ENCODE peak calls at places on chromosome 6, in eight cellular contexts. D is neuronal stem cell; B is effector memory CD4-positive, alpha-beta T cell; P is NCI-H1930; H is GM12892; A is NCI-H1105; Z is effector CD4-positive, alpha-beta T cell; C is AG08395. X is an unnamed sample.
A peak's percentile ranks its signal among the peaks of the same experiment; 100 is the strongest.

GRCh38 chr6:65117854-65118409 is 589.1 kb downstream of the EYS start:
- DNase-seq in D (no peak), B (no peak), P (no peak), H (no peak), A (no peak), Z (no peak), C (no peak), X (no peak)

GRCh38 chr6:83511901-83512681 is at the start of gene PRSS35:
- DNase-seq in D (peak; percentile 77), B (no peak), P (no peak), H (no peak), A (peak; percentile 51), Z (no peak), C (peak; percentile 57), X (peak; percentile 47)

GRCh38 chr6:52390361-52390727 is 28.4 kb downstream of the PAQR8 start:
- DNase-seq in D (no peak), B (peak; percentile 54), P (no peak), H (no peak), A (no peak), Z (peak; percentile 60), C (peak; percentile 27), X (no peak)

GRCh38 chr6:123745877-123746276 is 57.8 kb upstream of the NKAIN2 start:
- DNase-seq in D (no peak), B (no peak), P (no peak), H (no peak), A (no peak), Z (no peak), C (peak; percentile 12), X (no peak)

GRCh38 chr6:107418118-107418517 is 41.2 kb downstream of the PDSS2 start:
- DNase-seq in D (no peak), B (no peak), P (no peak), H (no peak), A (no peak), Z (no peak), C (peak; percentile 16), X (peak; percentile 33)

GRCh38 chr6:106547961-106548453 is 81.3 kb downstream of the RTN4IP1 start:
- DNase-seq in D (no peak), B (no peak), P (no peak), H (no peak), A (no peak), Z (peak; percentile 13), C (no peak), X (no peak)

GRCh38 chr6:21987501-21987957 is 309.3 kb downstream of the PRL start:
- DNase-seq in D (no peak), B (no peak), P (no peak), H (peak; percentile 13), A (no peak), Z (no peak), C (peak; percentile 74), X (no peak)

GRCh38 chr6:108592371-108593337 is 31.9 kb downstream of the FOXO3 start:
- DNase-seq in D (no peak), B (peak; percentile 41), P (no peak), H (peak; percentile 31), A (no peak), Z (peak; percentile 14), C (peak; percentile 74), X (no peak)

GRCh38 chr6:110356778-110357177 is 1.4 kb downstream of the METTL24 start:
- DNase-seq in D (no peak), B (no peak), P (no peak), H (no peak), A (no peak), Z (no peak), C (no peak), X (no peak)

GRCh38 chr6:136550330-136551071 is at the start of gene MAP7:
- DNase-seq in D (peak; percentile 54), B (peak; percentile 45), P (peak; percentile 83), H (peak; percentile 75), A (peak; percentile 92), Z (peak; percentile 60), C (peak; percentile 59), X (peak; percentile 71)

GRCh38 chr6:33194431-33194979 is 2.2 kb upstream of the COL11A2 start:
- DNase-seq in D (no peak), B (no peak), P (no peak), H (no peak), A (no peak), Z (no peak), C (no peak), X (no peak)

GRCh38 chr6:28816909-28817807 is 106.6 kb downstream of the TRIM27 start:
- DNase-seq in D (no peak), B (no peak), P (peak; percentile 9), H (no peak), A (peak; percentile 17), Z (no peak), C (peak; percentile 36), X (no peak)

GRCh38 chr6:15885624-15886023 is 222.8 kb upstream of the DTNBP1 start:
- DNase-seq in D (no peak), B (no peak), P (no peak), H (no peak), A (no peak), Z (no peak), C (no peak), X (no peak)

GRCh38 chr6:11172501-11173337 is 59.7 kb downstream of the NEDD9 start:
- DNase-seq in D (peak; percentile 73), B (peak; percentile 52), P (peak; percentile 53), H (no peak), A (peak; percentile 47), Z (peak; percentile 74), C (peak; percentile 21), X (no peak)

GRCh38 chr6:150208606-150209352 is 65.9 kb downstream of the PPP1R14C start:
- DNase-seq in D (no peak), B (no peak), P (peak; percentile 68), H (no peak), A (peak; percentile 61), Z (no peak), C (no peak), X (no peak)

GRCh38 chr6:140073456-140073855 is 699.0 kb upstream of the CITED2 start:
- DNase-seq in D (no peak), B (no peak), P (no peak), H (no peak), A (no peak), Z (no peak), C (no peak), X (no peak)

GRCh38 chr6:129476810-129477209 is 233.2 kb downstream of the ARHGAP18 start:
- DNase-seq in D (no peak), B (no peak), P (no peak), H (no peak), A (no peak), Z (no peak), C (no peak), X (no peak)

GRCh38 chr6:13694562-13694961 is 17.1 kb downstream of the RANBP9 start:
- DNase-seq in D (no peak), B (no peak), P (no peak), H (no peak), A (no peak), Z (no peak), C (no peak), X (no peak)

GRCh38 chr6:37930288-37931075 is 111.0 kb downstream of the ZFAND3 start:
- DNase-seq in D (no peak), B (no peak), P (no peak), H (no peak), A (no peak), Z (no peak), C (no peak), X (no peak)

GRCh38 chr6:69835414-69836179 is 30.8 kb upstream of the COL19A1 start:
- DNase-seq in D (peak; percentile 6), B (no peak), P (peak; percentile 19), H (no peak), A (peak; percentile 28), Z (no peak), C (peak; percentile 47), X (no peak)

GRCh38 chr6:27332692-27333641 is 20.9 kb upstream of the POM121L2 start:
- DNase-seq in D (peak; percentile 51), B (no peak), P (peak; percentile 57), H (no peak), A (peak; percentile 75), Z (no peak), C (peak; percentile 18), X (no peak)

GRCh38 chr6:39225946-39226437 is 3.3 kb downstream of the KCNK5 start:
- DNase-seq in D (no peak), B (no peak), P (no peak), H (no peak), A (no peak), Z (no peak), C (no peak), X (no peak)

GRCh38 chr6:159094444-159095252 is 49.9 kb upstream of the TAGAP start:
- DNase-seq in D (no peak), B (no peak), P (no peak), H (peak; percentile 65), A (no peak), Z (peak; percentile 36), C (no peak), X (no peak)

GRCh38 chr6:134400941-134401340 is 83.0 kb upstream of the SGK1 start:
- DNase-seq in D (no peak), B (no peak), P (no peak), H (no peak), A (no peak), Z (no peak), C (no peak), X (no peak)

GRCh38 chr6:11011787-11012234 is 32.3 kb downstream of the ELOVL2 start:
- DNase-seq in D (no peak), B (no peak), P (no peak), H (no peak), A (no peak), Z (no peak), C (no peak), X (no peak)

GRCh38 chr6:169225131-169225576 is 28.5 kb downstream of the THBS2 start:
- DNase-seq in D (no peak), B (no peak), P (no peak), H (no peak), A (no peak), Z (no peak), C (no peak), X (no peak)

GRCh38 chr6:14584450-14584849 is 466.9 kb downstream of the CD83 start:
- DNase-seq in D (no peak), B (no peak), P (no peak), H (no peak), A (no peak), Z (no peak), C (no peak), X (no peak)

GRCh38 chr6:137776786-137777185 is 90.3 kb upstream of the TNFAIP3 start:
- DNase-seq in D (no peak), B (no peak), P (no peak), H (no peak), A (no peak), Z (no peak), C (no peak), X (no peak)